ENCODE peak calls at places on chromosome 13, in ten cellular contexts. X, M, R, A, T, Y, D, C, F and N are unnamed samples.

GRCh38 chr13:83907196-83907989 is 25.1 kb upstream of the SLITRK1 start:
- DNase-seq in X (no peak), M (no peak), R (no peak), A (no peak), T (no peak), Y (no peak), D (no peak), C (no peak), F (no peak), N (no peak)

GRCh38 chr13:26062853-26063444 is 11.1 kb upstream of the SHISA2 start:
- DNase-seq in X (peak; percentile 33), M (peak; percentile 58), R (peak; percentile 47), A (no peak), T (peak; percentile 43), Y (no peak), D (no peak), C (no peak), F (no peak), N (no peak)

GRCh38 chr13:41577437-41577836 is 120.1 kb downstream of the RGCC start:
- DNase-seq in X (peak; percentile 16), M (no peak), R (no peak), A (no peak), T (no peak), Y (no peak), D (no peak), C (no peak), F (peak; percentile 93), N (no peak)

GRCh38 chr13:90552702-90553101 is 794.8 kb upstream of the MIR17HG start:
- DNase-seq in X (no peak), M (no peak), R (peak; percentile 26), A (no peak), T (no peak), Y (no peak), D (no peak), C (no peak), F (no peak), N (no peak)

GRCh38 chr13:76965759-76966421 is 17.6 kb downstream of the ACOD1 start:
- DNase-seq in X (peak; percentile 61), M (peak; percentile 75), R (peak; percentile 70), A (no peak), T (no peak), Y (no peak), D (peak; percentile 80), C (no peak), F (peak; percentile 70), N (no peak)

GRCh38 chr13:35157143-35157755 is 215.2 kb downstream of the NBEA start:
- DNase-seq in X (peak; percentile 50), M (peak; percentile 46), R (peak; percentile 48), A (no peak), T (peak; percentile 29), Y (no peak), D (no peak), C (no peak), F (no peak), N (no peak)

GRCh38 chr13:21022694-21023325 is 38.6 kb downstream of the LATS2 start:
- DNase-seq in X (no peak), M (no peak), R (no peak), A (no peak), T (no peak), Y (no peak), D (no peak), C (no peak), F (no peak), N (no peak)

GRCh38 chr13:102392810-102393209 is 9.0 kb downstream of the FGF14 start:
- DNase-seq in X (no peak), M (no peak), R (no peak), A (no peak), T (no peak), Y (no peak), D (no peak), C (no peak), F (no peak), N (no peak)

DNA sequence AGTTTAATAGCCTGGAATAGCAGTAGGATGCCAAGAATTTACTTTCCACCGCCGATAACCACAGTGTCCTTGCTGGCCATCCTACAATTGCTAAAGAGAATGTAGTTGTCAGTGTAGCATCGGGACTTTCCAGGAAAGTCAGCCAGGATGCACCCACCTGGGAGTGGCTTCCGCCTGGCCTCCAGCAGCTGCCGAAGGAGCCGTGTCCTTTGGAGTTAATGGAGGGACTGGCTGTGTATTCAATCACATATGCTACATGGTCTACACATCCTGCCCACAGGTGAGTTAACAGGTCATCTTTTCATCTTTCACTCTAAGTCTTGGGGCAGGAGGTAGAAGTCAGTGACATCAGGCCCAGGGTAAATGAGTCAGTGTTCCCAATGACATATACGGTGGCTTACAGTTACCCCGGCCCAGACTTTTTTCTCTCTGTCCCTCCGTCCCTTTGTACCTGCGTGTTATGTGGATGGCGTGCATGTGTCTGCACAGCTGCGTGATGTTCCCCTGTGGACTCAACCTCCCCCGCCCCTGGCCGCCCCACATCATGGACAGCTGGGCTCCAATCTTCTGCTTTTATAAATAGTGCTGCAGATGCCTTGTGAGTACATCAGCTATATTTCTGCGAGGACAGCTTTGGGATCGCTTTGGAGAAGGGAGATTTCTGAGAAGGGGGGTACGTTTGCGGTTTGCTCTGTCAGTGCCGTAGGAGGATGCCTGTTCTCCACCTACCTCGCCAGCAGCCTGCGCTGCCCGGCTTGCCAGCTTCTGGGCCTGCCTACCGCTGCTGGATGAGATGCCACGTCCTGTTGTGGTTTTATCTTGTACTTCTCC is 63.1 kb downstream of the ATP11A start:
- DNase-seq in X (no peak), M (peak; percentile 45), R (no peak), A (no peak), T (no peak), Y (no peak), D (no peak), C (no peak), F (no peak), N (no peak)
- H3K27ac ChIP-seq in X (no peak overlapping the region), M (no peak overlapping the region), R (no peak overlapping the region), A (no peak overlapping the region), T (no peak overlapping the region), Y (no peak overlapping the region), D (no peak overlapping the region), C (no peak overlapping the region), F (no peak overlapping the region), N (peak overlapping the region; percentile 99)

GRCh38 chr13:37869756-37870488 is at the start of gene TRPC4:
- DNase-seq in X (peak; percentile 59), M (peak; percentile 76), R (peak; percentile 68), A (peak; percentile 63), T (peak; percentile 25), Y (no peak), D (peak; percentile 83), C (no peak), F (no peak), N (no peak)

GRCh38 chr13:37869506-37869755 is 141 bp downstream of the TRPC4 start:
- DNase-seq in X (no peak), M (no peak), R (no peak), A (peak; percentile 58), T (no peak), Y (no peak), D (no peak), C (no peak), F (no peak), N (no peak)

GRCh38 chr13:37870489-37870845 is 895 bp upstream of the TRPC4 start:
- DNase-seq in X (no peak), M (no peak), R (no peak), A (no peak), T (no peak), Y (no peak), D (no peak), C (no peak), F (no peak), N (no peak)

GRCh38 chr13:37870895-37871550 is 1.5 kb upstream of the TRPC4 start:
- DNase-seq in X (peak; percentile 79), M (peak; percentile 81), R (peak; percentile 68), A (no peak), T (no peak), Y (no peak), D (no peak), C (no peak), F (no peak), N (no peak)

GRCh38 chr13:37868691-37869505 is 674 bp downstream of the TRPC4 start:
- DNase-seq in X (peak; percentile 50), M (peak; percentile 58), R (no peak), A (no peak), T (no peak), Y (no peak), D (peak; percentile 63), C (no peak), F (no peak), N (no peak)
- H3K27ac ChIP-seq in X (peak overlapping the region; percentile 4), M (peak overlapping the region; percentile 56), R (no peak overlapping the region), A (peak overlapping the region; percentile 28), T (peak overlapping the region; percentile 59), Y (no peak overlapping the region), D (no peak overlapping the region), C (no peak overlapping the region), F (no peak overlapping the region), N (peak overlapping the region; percentile 13)

DNA sequence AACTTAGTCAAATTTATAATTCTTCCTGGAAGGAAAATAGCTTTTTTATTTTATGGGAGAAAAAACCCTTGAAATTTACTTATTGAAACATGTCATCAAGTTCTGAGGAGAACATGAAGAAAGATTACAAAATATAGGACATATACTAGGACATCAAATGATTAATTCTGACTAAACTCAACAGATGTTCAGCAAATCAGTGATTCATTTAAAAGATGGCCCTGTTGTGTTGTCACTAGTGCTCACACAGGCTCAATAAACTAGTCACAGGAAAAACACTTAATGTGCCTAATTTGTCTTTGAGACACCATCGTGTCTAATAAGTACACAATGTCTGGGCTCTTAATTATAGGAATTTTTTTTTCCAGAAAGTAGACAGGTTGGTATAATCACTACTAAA is 223.8 kb upstream of the TMTC4 start:
- DNase-seq in X (peak; percentile 11), M (no peak), R (no peak), A (no peak), T (no peak), Y (no peak), D (no peak), C (no peak), F (no peak), N (no peak)
- H3K27ac ChIP-seq in X (no peak overlapping the region), M (no peak overlapping the region), R (no peak overlapping the region), A (no peak overlapping the region), T (no peak overlapping the region), Y (no peak overlapping the region), D (no peak overlapping the region), C (no peak overlapping the region), F (no peak overlapping the region), N (no peak overlapping the region)

GRCh38 chr13:114068723-114069322 is 63.6 kb downstream of the RASA3 start:
- DNase-seq in X (peak; percentile 77), M (peak; percentile 64), R (no peak), A (peak; percentile 56), T (no peak), Y (no peak), D (peak; percentile 76), C (peak; percentile 41), F (no peak), N (no peak)

GRCh38 chr13:114071441-114071840 is 61.0 kb downstream of the RASA3 start:
- DNase-seq in X (no peak), M (no peak), R (no peak), A (no peak), T (no peak), Y (no peak), D (no peak), C (peak; percentile 34), F (peak; percentile 23), N (no peak)

GRCh38 chr13:114070098-114070799 is 62.2 kb downstream of the RASA3 start:
- DNase-seq in X (no peak), M (no peak), R (no peak), A (peak; percentile 36), T (no peak), Y (no peak), D (peak; percentile 74), C (peak; percentile 45), F (peak; percentile 42), N (no peak)

GRCh38 chr13:114067886-114068722 is 64.3 kb downstream of the RASA3 start:
- DNase-seq in X (no peak), M (no peak), R (no peak), A (peak; percentile 48), T (no peak), Y (peak; percentile 48), D (peak; percentile 68), C (no peak), F (no peak), N (no peak)

DNA sequence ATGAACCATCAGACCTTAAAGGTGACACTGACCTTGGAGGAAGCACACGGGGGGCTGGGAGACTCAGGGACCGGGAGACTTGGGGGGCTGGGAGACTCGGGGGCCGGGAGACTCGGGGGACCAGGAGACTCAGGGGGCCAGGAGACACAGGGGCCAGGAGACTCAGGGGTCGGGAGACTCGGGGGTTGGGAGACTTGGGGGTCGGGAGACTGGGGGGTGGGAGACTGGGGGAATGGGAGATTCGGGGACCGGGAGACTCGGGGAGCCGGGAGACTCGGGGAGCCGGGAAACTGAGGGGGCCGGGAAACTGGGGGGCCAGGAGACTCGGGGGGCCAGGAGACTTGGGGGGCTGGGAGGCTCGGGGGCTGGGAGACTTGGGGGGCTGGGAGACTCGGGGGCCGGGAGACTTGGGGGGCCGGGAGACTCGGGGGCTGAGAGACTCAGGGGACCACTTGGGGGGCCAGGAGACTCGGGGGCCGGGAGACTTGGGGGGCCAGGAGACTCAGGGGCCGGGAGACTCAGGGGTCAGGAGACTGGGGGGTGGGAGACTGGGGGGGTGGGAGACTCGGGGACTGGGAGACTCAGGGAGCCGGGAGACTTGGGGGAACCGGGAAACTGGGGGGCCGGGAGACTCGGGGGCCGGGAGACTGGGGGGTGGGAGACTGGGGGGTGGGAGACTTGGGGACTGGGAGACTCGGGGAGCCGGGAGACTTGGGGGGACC is 62.9 kb downstream of the RASA3 start:
- DNase-seq in X (no peak), M (no peak), R (no peak), A (peak; percentile 37), T (no peak), Y (no peak), D (peak; percentile 65), C (peak; percentile 51), F (peak; percentile 45), N (no peak)
- H3K27ac ChIP-seq in X (peak overlapping the region; percentile 98), M (peak overlapping the region; percentile 99), R (no peak overlapping the region), A (no peak overlapping the region), T (no peak overlapping the region), Y (no peak overlapping the region), D (no peak overlapping the region), C (peak overlapping the region; percentile 95), F (no peak overlapping the region), N (peak overlapping the region; percentile 63)